ENCODE peak calls at places on chromosomes 12 and 14, in seven cellular contexts. One of them, this sample, is unnamed.

GRCh38 chr12:27501956-27502562 is 21.9 kb upstream of the PPFIBP1 start:
- DNase-seq in upper lobe of left lung: no peak
- DNase-seq in bronchial epithelial cell: no peak
- DNase-seq in keratinocyte: no peak
- DNase-seq in endothelial cell: no peak
- DNase-seq in GM12865: no peak
- DNase-seq in IMR-90: no peak
- DNase-seq in this sample: no peak

GRCh38 chr12:4270670-4271432 is 2.7 kb upstream of the CCND2 start:
- DNase-seq in IMR-90: no peak
- DNase-seq in GM12865: peak
- DNase-seq in endothelial cell: peak
- DNase-seq in keratinocyte: no peak
- DNase-seq in bronchial epithelial cell: peak
- DNase-seq in upper lobe of left lung: peak
- DNase-seq in this sample: no peak

GRCh38 chr14:26206640-26207039 is 391.2 kb downstream of the NOVA1 start:
- DNase-seq in GM12865: no peak
- DNase-seq in endothelial cell: no peak
- DNase-seq in bronchial epithelial cell: no peak
- DNase-seq in IMR-90: no peak
- DNase-seq in upper lobe of left lung: no peak
- DNase-seq in keratinocyte: no peak
- DNase-seq in this sample: no peak

GRCh38 chr12:110516995-110517394 is 14.9 kb downstream of the RAD9B start:
- DNase-seq in upper lobe of left lung: no peak
- DNase-seq in GM12865: no peak
- DNase-seq in IMR-90: no peak
- DNase-seq in bronchial epithelial cell: no peak
- DNase-seq in keratinocyte: no peak
- DNase-seq in endothelial cell: no peak
- DNase-seq in this sample: no peak

GRCh38 chr12:117155278-117156060 is 34.8 kb downstream of the FBXO21 start:
- DNase-seq in endothelial cell: peak
- DNase-seq in upper lobe of left lung: peak
- DNase-seq in IMR-90: peak
- DNase-seq in GM12865: peak
- DNase-seq in keratinocyte: peak
- DNase-seq in bronchial epithelial cell: peak
- DNase-seq in this sample: no peak

GRCh38 chr12:79238246-79238645 is 373.7 kb downstream of the SYT1 start:
- DNase-seq in upper lobe of left lung: no peak
- DNase-seq in endothelial cell: no peak
- DNase-seq in GM12865: no peak
- DNase-seq in keratinocyte: no peak
- DNase-seq in bronchial epithelial cell: no peak
- DNase-seq in IMR-90: no peak
- DNase-seq in this sample: no peak

GRCh38 chr12:76611533-76611932 is 52.0 kb upstream of the OSBPL8 start:
- DNase-seq in bronchial epithelial cell: peak
- DNase-seq in endothelial cell: no peak
- DNase-seq in keratinocyte: peak
- DNase-seq in GM12865: no peak
- DNase-seq in upper lobe of left lung: no peak
- DNase-seq in IMR-90: peak
- DNase-seq in this sample: no peak

GRCh38 chr14:75648066-75648838 is 12.4 kb downstream of the ERG28 start:
- DNase-seq in bronchial epithelial cell: peak
- DNase-seq in IMR-90: peak
- DNase-seq in upper lobe of left lung: peak
- DNase-seq in GM12865: no peak
- DNase-seq in endothelial cell: no peak
- DNase-seq in keratinocyte: no peak
- DNase-seq in this sample: no peak

GRCh38 chr14:74019743-74020142 is 594 bp downstream of the BBOF1 start:
- DNase-seq in endothelial cell: no peak
- DNase-seq in bronchial epithelial cell: peak
- DNase-seq in keratinocyte: no peak
- DNase-seq in upper lobe of left lung: peak
- DNase-seq in IMR-90: peak
- DNase-seq in GM12865: no peak
- DNase-seq in this sample: no peak

GRCh38 chr12:121003650-121004049 is 12.6 kb downstream of the C12orf43 start:
- DNase-seq in GM12865: no peak
- DNase-seq in endothelial cell: no peak
- DNase-seq in keratinocyte: no peak
- DNase-seq in IMR-90: no peak
- DNase-seq in bronchial epithelial cell: no peak
- DNase-seq in upper lobe of left lung: no peak
- DNase-seq in this sample: no peak

GRCh38 chr12:76714415-76714814 is 49.5 kb upstream of the ZDHHC17 start:
- DNase-seq in keratinocyte: no peak
- DNase-seq in GM12865: no peak
- DNase-seq in IMR-90: no peak
- DNase-seq in bronchial epithelial cell: no peak
- DNase-seq in endothelial cell: no peak
- DNase-seq in upper lobe of left lung: no peak
- DNase-seq in this sample: no peak

GRCh38 chr12:49873361-49873934 is 30.3 kb downstream of the FAIM2 start:
- DNase-seq in IMR-90: peak
- DNase-seq in endothelial cell: no peak
- DNase-seq in GM12865: no peak
- DNase-seq in keratinocyte: no peak
- DNase-seq in bronchial epithelial cell: no peak
- DNase-seq in upper lobe of left lung: no peak
- DNase-seq in this sample: peak

GRCh38 chr14:26719514-26719913 is 121.7 kb upstream of the NOVA1 start:
- DNase-seq in endothelial cell: no peak
- DNase-seq in IMR-90: peak
- DNase-seq in upper lobe of left lung: no peak
- DNase-seq in bronchial epithelial cell: peak
- DNase-seq in keratinocyte: no peak
- DNase-seq in GM12865: no peak
- DNase-seq in this sample: no peak

GRCh38 chr14:39376671-39377403 is 55.4 kb downstream of the FBXO33 start:
- DNase-seq in GM12865: no peak
- DNase-seq in endothelial cell: no peak
- DNase-seq in keratinocyte: no peak
- DNase-seq in IMR-90: peak
- DNase-seq in bronchial epithelial cell: no peak
- DNase-seq in upper lobe of left lung: no peak
- DNase-seq in this sample: no peak

GRCh38 chr14:54338696-54339317 is 58.0 kb upstream of the CDKN3 start:
- DNase-seq in endothelial cell: peak
- DNase-seq in IMR-90: peak
- DNase-seq in GM12865: peak
- DNase-seq in keratinocyte: no peak
- DNase-seq in upper lobe of left lung: no peak
- DNase-seq in bronchial epithelial cell: peak
- DNase-seq in this sample: no peak

GRCh38 chr14:75244121-75244520 is 34.5 kb upstream of the FOS start:
- DNase-seq in bronchial epithelial cell: peak
- DNase-seq in endothelial cell: no peak
- DNase-seq in IMR-90: no peak
- DNase-seq in keratinocyte: no peak
- DNase-seq in upper lobe of left lung: no peak
- DNase-seq in GM12865: no peak
- DNase-seq in this sample: no peak

GRCh38 chr12:55965941-55966407 is at the start of gene PMEL:
- DNase-seq in endothelial cell: peak
- DNase-seq in IMR-90: no peak
- DNase-seq in upper lobe of left lung: no peak
- DNase-seq in keratinocyte: no peak
- DNase-seq in bronchial epithelial cell: no peak
- DNase-seq in GM12865: no peak
- DNase-seq in this sample: no peak

GRCh38 chr14:90569606-90570462 is 173.0 kb downstream of the CALM1 start:
- DNase-seq in endothelial cell: no peak
- DNase-seq in upper lobe of left lung: no peak
- DNase-seq in GM12865: no peak
- DNase-seq in IMR-90: no peak
- DNase-seq in bronchial epithelial cell: peak
- DNase-seq in keratinocyte: peak
- DNase-seq in this sample: peak

GRCh38 chr14:90569201-90569600 is 172.4 kb downstream of the CALM1 start:
- DNase-seq in bronchial epithelial cell: no peak
- DNase-seq in keratinocyte: no peak
- DNase-seq in endothelial cell: no peak
- DNase-seq in upper lobe of left lung: no peak
- DNase-seq in GM12865: no peak
- DNase-seq in IMR-90: no peak
- DNase-seq in this sample: no peak

GRCh38 chr14:90572461-90573150 is 175.8 kb downstream of the CALM1 start:
- DNase-seq in IMR-90: no peak
- DNase-seq in endothelial cell: no peak
- DNase-seq in GM12865: no peak
- DNase-seq in upper lobe of left lung: no peak
- DNase-seq in bronchial epithelial cell: no peak
- DNase-seq in keratinocyte: no peak
- DNase-seq in this sample: peak

GRCh38 chr14:90570463-90570860 is 173.6 kb downstream of the CALM1 start:
- DNase-seq in upper lobe of left lung: no peak
- DNase-seq in endothelial cell: no peak
- DNase-seq in GM12865: no peak
- DNase-seq in keratinocyte: no peak
- DNase-seq in bronchial epithelial cell: no peak
- DNase-seq in IMR-90: no peak
- DNase-seq in this sample: peak

DNA sequence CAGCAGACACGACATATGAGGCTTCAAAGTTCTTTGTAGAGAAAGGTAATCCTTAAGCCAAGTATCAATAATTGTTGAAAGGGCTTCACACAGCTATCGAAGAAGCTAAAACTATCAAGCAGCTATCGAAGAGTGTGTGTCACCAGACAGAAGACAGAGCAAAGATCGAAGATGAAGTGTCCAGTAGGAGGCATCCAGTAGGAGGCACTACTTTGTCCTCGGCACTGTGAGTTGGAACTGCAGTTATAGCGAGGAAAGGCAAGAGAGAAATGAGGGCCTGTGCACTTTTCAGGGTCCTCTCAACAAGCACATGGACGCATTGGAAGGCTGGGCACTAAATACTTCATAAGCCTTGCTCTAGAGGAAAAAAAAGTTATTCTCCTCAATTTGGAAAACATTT is 174.3 kb downstream of the CALM1 start:
- DNase-seq in bronchial epithelial cell: no peak
- DNase-seq in GM12865: no peak
- DNase-seq in upper lobe of left lung: no peak
- DNase-seq in IMR-90: no peak
- DNase-seq in keratinocyte: no peak
- DNase-seq in endothelial cell: no peak
- DNase-seq in this sample: no peak
- TF ChIP-seq CTCF in bronchial epithelial cell: no peak
- TF ChIP-seq CTCF in GM12865: no peak
- TF ChIP-seq CTCF in upper lobe of left lung: no peak
- TF ChIP-seq CTCF in IMR-90: no peak
- TF ChIP-seq CTCF in keratinocyte: no peak
- TF ChIP-seq CTCF in endothelial cell: no peak
- TF ChIP-seq CTCF in this sample: peak

GRCh38 chr14:97824218-97824617 is 1027.0 kb downstream of the VRK1 start:
- DNase-seq in bronchial epithelial cell: no peak
- DNase-seq in endothelial cell: no peak
- DNase-seq in GM12865: peak
- DNase-seq in keratinocyte: no peak
- DNase-seq in IMR-90: no peak
- DNase-seq in upper lobe of left lung: no peak
- DNase-seq in this sample: no peak
- TF ChIP-seq CTCF in bronchial epithelial cell: no peak
- TF ChIP-seq CTCF in endothelial cell: no peak
- TF ChIP-seq CTCF in GM12865: no peak
- TF ChIP-seq CTCF in keratinocyte: no peak
- TF ChIP-seq CTCF in IMR-90: no peak
- TF ChIP-seq CTCF in upper lobe of left lung: no peak
- TF ChIP-seq CTCF in this sample: no peak

DNA sequence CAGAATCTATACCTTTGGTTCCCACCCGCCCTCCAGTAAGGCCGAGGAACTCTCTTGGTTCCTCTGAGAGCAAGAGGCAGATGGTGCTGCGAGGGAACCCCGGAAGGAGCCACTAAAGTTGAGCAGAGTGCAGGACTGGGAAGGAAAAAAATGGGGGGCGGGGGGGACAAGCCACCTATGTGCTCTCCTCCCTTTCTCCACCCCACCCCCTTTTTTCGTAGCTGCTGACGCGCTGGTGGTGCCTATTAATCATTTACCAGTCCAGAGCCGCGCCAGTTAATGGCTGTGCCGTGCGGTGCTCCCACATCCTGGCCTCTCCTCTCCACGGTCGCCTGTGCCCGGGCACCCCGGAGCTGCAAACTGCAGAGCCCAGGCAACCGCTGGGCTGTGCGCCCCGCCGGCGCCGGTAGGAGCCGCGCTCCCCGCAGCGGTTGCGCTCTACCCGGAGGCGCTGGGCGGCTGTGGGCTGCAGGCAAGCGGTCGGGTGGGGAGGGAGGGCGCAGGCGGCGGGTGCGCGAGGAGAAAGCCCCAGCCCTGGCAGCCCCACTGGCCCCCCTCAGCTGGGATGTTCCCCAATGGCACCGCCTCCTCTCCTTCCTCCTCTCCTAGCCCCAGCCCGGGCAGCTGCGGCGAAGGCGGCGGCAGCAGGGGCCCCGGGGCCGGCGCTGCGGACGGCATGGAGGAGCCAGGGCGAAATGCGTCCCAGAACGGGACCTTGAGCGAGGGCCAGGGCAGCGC is 1.3 kb downstream of the SSTR1 start:
- DNase-seq in IMR-90: peak
- DNase-seq in bronchial epithelial cell: no peak
- DNase-seq in upper lobe of left lung: no peak
- DNase-seq in endothelial cell: peak
- DNase-seq in keratinocyte: no peak
- DNase-seq in GM12865: no peak
- DNase-seq in this sample: no peak
- TF ChIP-seq CTCF in IMR-90: peak
- TF ChIP-seq CTCF in bronchial epithelial cell: no peak
- TF ChIP-seq CTCF in upper lobe of left lung: no peak
- TF ChIP-seq CTCF in endothelial cell: no peak
- TF ChIP-seq CTCF in keratinocyte: no peak
- TF ChIP-seq CTCF in GM12865: no peak
- TF ChIP-seq CTCF in this sample: no peak

DNA sequence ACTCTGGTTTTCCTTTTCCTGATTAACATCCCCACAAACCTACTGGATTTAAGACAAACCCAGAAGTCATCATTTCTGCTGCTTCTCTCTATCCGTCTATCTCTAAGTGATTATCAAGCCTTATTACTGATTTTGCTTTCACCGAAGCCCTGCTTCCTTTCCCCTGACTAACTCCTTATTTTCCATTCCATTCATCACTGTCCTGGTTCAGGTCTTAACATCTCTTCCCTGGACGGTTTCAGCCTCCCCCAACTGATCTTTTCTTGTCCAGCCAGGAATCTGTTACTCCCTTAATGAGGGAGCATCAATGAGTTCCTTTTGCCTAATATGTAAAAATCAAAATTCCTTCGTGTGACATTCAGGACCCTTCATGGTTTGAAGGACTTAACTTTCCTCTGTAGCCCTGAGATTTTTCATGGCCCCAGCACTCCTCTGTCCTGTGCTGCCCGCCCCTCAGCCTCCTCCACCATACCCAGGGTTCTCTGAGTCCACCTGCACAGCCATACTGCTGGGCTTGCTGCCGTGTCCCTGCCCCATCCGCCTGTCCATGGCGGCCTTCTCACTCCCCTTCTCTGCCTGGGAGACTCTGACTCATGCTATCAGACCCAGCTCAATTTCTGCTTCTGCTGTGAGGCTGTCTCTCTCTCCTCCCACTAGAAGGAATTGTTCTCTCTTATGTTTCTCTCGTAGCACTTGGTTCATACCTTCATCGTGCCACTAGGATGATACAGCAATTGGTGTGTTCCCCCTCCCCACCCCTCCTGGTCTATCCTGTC is 167.8 kb upstream of the HIF1A start:
- DNase-seq in endothelial cell: no peak
- DNase-seq in upper lobe of left lung: peak
- DNase-seq in GM12865: no peak
- DNase-seq in bronchial epithelial cell: peak
- DNase-seq in keratinocyte: no peak
- DNase-seq in IMR-90: peak
- DNase-seq in this sample: no peak
- TF ChIP-seq CTCF in endothelial cell: no peak
- TF ChIP-seq CTCF in upper lobe of left lung: no peak
- TF ChIP-seq CTCF in GM12865: no peak
- TF ChIP-seq CTCF in bronchial epithelial cell: no peak
- TF ChIP-seq CTCF in keratinocyte: no peak
- TF ChIP-seq CTCF in IMR-90: no peak
- TF ChIP-seq CTCF in this sample: peak